ENCODE peak calls at places on chromosomes 16 and 17, in four cellular contexts. H, P, L and Y are unnamed samples.

GRCh38 chr16:81446318-81447275 is 2.0 kb downstream of the CMIP start:
- DNase-seq in H (no peak), P (no peak), L (no peak), Y (no peak)

GRCh38 chr17:19538095-19539039 is 4.7 kb downstream of the SLC47A1 start:
- DNase-seq in H (no peak), P (peak; percentile 34), L (no peak), Y (peak; percentile 78)

GRCh38 chr17:48047741-48048320 is 328 bp upstream of the NFE2L1 start:
- DNase-seq in H (peak; percentile 93), P (peak; percentile 100), L (peak; percentile 96), Y (peak; percentile 100)

GRCh38 chr17:62794666-62794971 is 13.5 kb downstream of the MARCHF10 start:
- DNase-seq in H (no peak), P (no peak), L (no peak), Y (no peak)

GRCh38 chr17:8189041-8189710 is 804 bp downstream of the BORCS6 start:
- DNase-seq in H (no peak), P (no peak), L (no peak), Y (peak; percentile 59)

GRCh38 chr17:21353326-21354010 is 22.7 kb upstream of the KCNJ12 start:
- DNase-seq in H (no peak), P (no peak), L (no peak), Y (peak; percentile 14)

GRCh38 chr17:65290616-65291015 is 153.4 kb downstream of the RGS9 start:
- DNase-seq in H (no peak), P (no peak), L (no peak), Y (no peak)

GRCh38 chr16:65068151-65068740 is 53.6 kb downstream of the CDH11 start:
- DNase-seq in H (no peak), P (no peak), L (no peak), Y (no peak)

GRCh38 chr16:1019934-1020305 is 38.4 kb downstream of the SOX8 start:
- DNase-seq in H (no peak), P (no peak), L (no peak), Y (no peak)

GRCh38 chr17:18257268-18257681 is 1.3 kb downstream of the FLII start:
- DNase-seq in H (no peak), P (no peak), L (no peak), Y (no peak)

GRCh38 chr17:80774643-80775281 is 216.9 kb upstream of the CHMP6 start:
- DNase-seq in H (no peak), P (no peak), L (no peak), Y (no peak)

GRCh38 chr17:53264730-53265129 is 558.0 kb upstream of the KIF2B start:
- DNase-seq in H (no peak), P (no peak), L (no peak), Y (no peak)

GRCh38 chr17:47244697-47245096 is 8.9 kb upstream of the ITGB3 start:
- DNase-seq in H (no peak), P (no peak), L (no peak), Y (no peak)

DNA sequence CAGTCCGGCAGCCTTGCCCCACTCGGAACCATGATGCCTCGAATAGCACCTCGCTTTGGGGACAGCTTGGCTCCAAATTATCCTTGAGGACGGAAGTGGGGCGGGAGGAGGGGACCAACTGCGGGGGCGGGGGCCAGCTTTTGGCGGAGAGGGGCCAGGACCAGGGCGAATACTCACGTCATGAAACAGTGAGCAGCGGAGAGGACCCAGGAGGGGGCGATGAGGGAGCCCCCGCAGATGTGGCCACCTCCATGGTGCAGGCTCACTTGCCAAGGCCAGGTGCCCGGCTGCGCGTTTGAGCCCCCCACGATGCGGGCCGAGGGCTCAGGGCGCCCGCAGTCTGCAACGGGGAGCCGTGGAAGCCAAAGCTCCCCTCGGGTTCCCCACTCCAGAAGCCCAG is 970 bp downstream of the PRSS36 start:
- DNase-seq in H (no peak), P (no peak), L (no peak), Y (no peak)
- H3K4me3 ChIP-seq in H (no peak overlapping the region), P (no peak overlapping the region), L (no peak overlapping the region), Y (no peak overlapping the region)

GRCh38 chr17:59643159-59643857 is 23.6 kb downstream of the CLTC start:
- DNase-seq in H (no peak), P (no peak), L (no peak), Y (no peak)
- H3K4me1 ChIP-seq in H (peaks cover 32% of the 10 kb centered on the region), P (peaks cover 44% of the 10 kb centered on the region), L (peaks cover 5% of the 10 kb centered on the region), Y (peaks cover 49% of the 10 kb centered on the region)

DNA sequence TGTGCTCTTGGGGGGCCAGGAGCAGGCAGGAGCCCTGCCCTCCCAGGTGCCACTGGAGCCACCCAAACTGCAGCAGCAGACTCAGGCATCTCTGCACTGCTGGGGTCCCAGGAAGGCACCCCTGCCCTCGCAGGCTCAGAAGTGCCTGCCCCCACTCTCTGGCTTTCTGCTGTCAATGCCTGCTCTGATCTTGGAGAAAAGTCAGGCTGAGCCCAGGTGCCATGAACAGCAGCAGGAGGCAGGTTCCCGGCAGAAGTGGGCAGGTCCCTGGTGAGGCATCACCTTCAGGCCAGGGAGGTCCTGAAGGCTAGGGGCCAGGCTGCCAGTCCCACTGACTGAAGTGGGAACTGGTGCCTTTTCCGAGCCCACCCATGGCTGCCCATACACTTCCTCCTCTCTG is 106.5 kb downstream of the MGAT5B start:
- DNase-seq in H (no peak), P (no peak), L (no peak), Y (no peak)
- TF ChIP-seq CTCF in H (no peak), P (no peak), L (no peak), Y (no peak)

GRCh38 chr16:67202956-67203493 is 4.1 kb downstream of the ELMO3 start:
- DNase-seq in H (no peak), P (no peak), L (no peak), Y (no peak)

GRCh38 chr16:67206129-67206837 is 7.4 kb downstream of the ELMO3 start:
- DNase-seq in H (no peak), P (no peak), L (no peak), Y (no peak)

GRCh38 chr16:67201411-67202345 is 2.7 kb downstream of the ELMO3 start:
- DNase-seq in H (no peak), P (no peak), L (no peak), Y (no peak)

GRCh38 chr16:67202426-67202825 is 3.5 kb downstream of the ELMO3 start:
- DNase-seq in H (no peak), P (no peak), L (no peak), Y (no peak)

DNA sequence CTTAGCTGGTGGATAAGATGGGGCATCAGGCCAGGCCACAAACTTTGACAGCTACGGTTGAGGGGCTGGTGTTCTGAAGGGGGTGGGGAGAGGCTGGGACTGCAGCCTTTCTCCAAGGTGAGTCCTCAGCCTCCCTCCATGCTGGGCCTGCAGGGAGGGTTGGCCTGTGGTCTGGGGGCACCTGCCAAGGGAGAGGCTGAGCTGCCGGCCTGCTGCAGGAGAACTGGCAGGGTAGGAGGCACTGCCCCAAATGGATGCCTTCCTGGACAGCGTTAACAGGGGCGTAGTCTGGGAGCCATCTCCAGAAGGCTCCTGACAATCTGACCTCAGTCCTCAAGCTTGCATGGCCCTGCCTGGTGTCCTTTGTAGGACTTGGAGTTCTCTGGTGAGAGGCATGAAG is 5.1 kb downstream of the ELMO3 start:
- DNase-seq in H (no peak), P (no peak), L (no peak), Y (no peak)
- H3K4me3 ChIP-seq in H (no peak overlapping the region), P (no peak overlapping the region), L (no peak overlapping the region), Y (no peak overlapping the region)